ENCODE peak calls at places on chromosomes 3 and 15, in five cellular contexts. L, W, B, S and N are unnamed samples.

GRCh38 chr3:34948431-34948971 is 690.8 kb upstream of the ARPP21 start:
- DNase-seq in L (no peak), W (no peak), S (peak; percentile 21), B (no peak), N (no peak)

GRCh38 chr15:79314811-79315210 is 3.9 kb downstream of the TMED3 start:
- DNase-seq in L (peak; percentile 88), S (no peak), B (peak; percentile 63), W (peak; percentile 73), N (no peak)

GRCh38 chr3:49626796-49627195 is 47.4 kb upstream of the APEH start:
- DNase-seq in W (no peak), L (no peak), B (no peak), S (no peak), N (no peak)

GRCh38 chr15:76340802-76341365 is 4.3 kb downstream of the ISL2 start:
- DNase-seq in L (no peak), S (no peak), B (no peak), W (no peak), N (no peak)

GRCh38 chr3:38226273-38226672 is 39.3 kb upstream of the SLC22A13 start:
- DNase-seq in B (no peak), L (no peak), S (peak; percentile 74), W (no peak), N (no peak)

GRCh38 chr3:4816306-4816705 is 162.9 kb upstream of the BHLHE40 start:
- DNase-seq in L (no peak), B (no peak), S (no peak), W (no peak), N (no peak)

GRCh38 chr15:51863131-51863530 is 33.7 kb downstream of the TMOD3 start:
- DNase-seq in B (no peak), L (no peak), W (no peak), S (no peak), N (no peak)

GRCh38 chr15:97692317-97693015 is 268.0 kb upstream of the ARRDC4 start:
- DNase-seq in S (no peak), W (no peak), L (no peak), B (no peak), N (no peak)

GRCh38 chr15:41794081-41794480 is 19.8 kb downstream of the MAPKBP1 start:
- DNase-seq in S (no peak), L (no peak), B (no peak), W (no peak), N (no peak)

GRCh38 chr3:46477145-46477544 is 12.4 kb upstream of the LTF start:
- DNase-seq in B (no peak), W (no peak), S (no peak), L (no peak), N (no peak)

GRCh38 chr15:79078763-79079395 is 11.7 kb downstream of the RASGRF1 start:
- DNase-seq in W (peak; percentile 34), B (no peak), L (peak; percentile 19), S (no peak), N (no peak)

GRCh38 chr3:188472331-188472730 is 318.4 kb downstream of the LPP start:
- DNase-seq in W (no peak), B (no peak), L (no peak), S (peak; percentile 55), N (peak; percentile 15)

GRCh38 chr15:101578443-101578894 is 73.7 kb downstream of the TM2D3 start:
- DNase-seq in W (no peak), L (no peak), B (no peak), S (peak; percentile 51), N (no peak)

GRCh38 chr3:194676471-194676870 is 4.5 kb upstream of the LSG1 start:
- DNase-seq in S (no peak), W (no peak), L (no peak), B (no peak), N (no peak)

GRCh38 chr3:115098354-115099073 is 48.6 kb downstream of the ZBTB20 start:
- DNase-seq in W (no peak), L (no peak), B (no peak), S (no peak), N (no peak)

GRCh38 chr3:141412936-141413354 is 44.6 kb downstream of the ZBTB38 start:
- DNase-seq in S (peak; percentile 84), L (peak; percentile 88), W (peak; percentile 93), B (peak; percentile 89), N (peak; percentile 73)

GRCh38 chr3:44995142-44995770 is 19.2 kb downstream of the EXOSC7 start:
- DNase-seq in L (no peak), S (peak; percentile 83), B (no peak), W (no peak), N (peak; percentile 81)

DNA sequence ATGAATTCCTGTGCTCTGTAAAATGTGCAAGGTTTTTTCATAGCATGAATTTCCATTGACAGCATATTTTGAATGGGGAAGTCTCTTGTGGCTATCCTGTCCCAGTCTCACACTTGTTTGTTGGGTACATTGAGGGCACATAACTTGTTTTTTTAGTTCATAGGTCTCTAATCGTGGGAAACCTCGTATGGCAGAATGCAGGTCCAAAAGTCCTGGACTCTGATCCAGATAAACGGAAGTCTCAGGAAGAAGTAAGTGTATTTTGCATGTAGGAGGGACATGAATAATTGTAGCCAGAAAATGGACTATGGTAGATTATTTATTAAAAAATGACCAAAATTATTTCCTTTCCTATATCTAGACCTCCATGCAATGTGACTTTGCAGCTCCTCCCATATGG is 20.9 kb upstream of the MYRIP start:
- DNase-seq in S (no peak), L (no peak), B (no peak), W (no peak), N (no peak)
- TF ChIP-seq CTCF in S (no peak), L (no peak), B (no peak), W (no peak), N (no peak)

DNA sequence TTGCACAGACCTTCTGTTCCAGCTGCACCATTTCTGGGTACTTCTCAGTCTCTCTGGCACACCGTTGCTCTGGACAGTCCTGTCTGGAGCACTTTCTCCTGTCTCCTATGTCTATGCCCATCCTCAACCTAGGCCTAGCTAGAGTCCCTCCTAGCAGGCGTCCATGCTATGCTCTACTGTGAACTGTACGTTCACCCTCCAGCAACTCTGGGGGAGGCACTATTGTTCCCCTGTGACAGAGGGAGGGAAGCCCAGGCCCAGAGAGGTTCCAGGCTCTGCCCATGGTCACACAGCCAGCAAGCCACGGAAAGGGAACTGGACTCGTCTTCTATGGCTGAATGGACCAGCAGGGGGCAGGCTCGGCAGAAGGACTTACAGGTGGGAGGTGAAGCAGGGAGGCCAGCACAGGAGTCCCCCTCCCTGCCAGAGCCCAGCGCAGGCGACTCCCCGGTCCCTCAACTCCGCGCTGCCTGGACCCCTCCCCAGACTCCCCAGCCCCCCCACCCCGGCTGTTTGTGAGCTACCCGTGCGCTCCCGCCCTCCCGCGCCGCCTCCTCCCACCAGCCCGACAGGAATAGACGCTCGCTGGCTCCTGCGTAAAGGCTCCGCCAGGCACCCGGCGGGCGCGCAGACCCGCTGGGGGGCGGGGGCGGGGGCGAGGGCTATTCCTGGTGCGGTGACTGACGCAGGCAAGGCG is 1.7 kb upstream of the LINGO1 start:
- DNase-seq in S (peak; percentile 75), B (peak; percentile 57), W (peak; percentile 79), L (no peak), N (no peak)
- TF ChIP-seq CTCF in S (peak; percentile 66), B (no peak), W (peak; percentile 50), L (no peak), N (peak; percentile 31)

GRCh38 chr15:85583404-85584390 is 203.3 kb downstream of the AKAP13 start:
- DNase-seq in L (no peak), W (peak; percentile 70), S (peak; percentile 88), B (peak; percentile 67), N (no peak)
- TF ChIP-seq CTCF in L (no peak), W (no peak), S (no peak), B (no peak), N (no peak)

GRCh38 chr3:158739078-158739477 is 6.8 kb upstream of the RARRES1 start:
- DNase-seq in W (no peak), B (no peak), S (no peak), L (no peak), N (no peak)

GRCh38 chr3:158738653-158739052 is 6.4 kb upstream of the RARRES1 start:
- DNase-seq in L (no peak), W (no peak), S (no peak), B (no peak), N (no peak)

GRCh38 chr3:158737410-158737809 is 5.2 kb upstream of the RARRES1 start:
- DNase-seq in L (no peak), W (no peak), S (no peak), B (no peak), N (no peak)

GRCh38 chr3:158739661-158740060 is 7.4 kb upstream of the RARRES1 start:
- DNase-seq in L (no peak), B (no peak), W (no peak), S (no peak), N (no peak)

DNA sequence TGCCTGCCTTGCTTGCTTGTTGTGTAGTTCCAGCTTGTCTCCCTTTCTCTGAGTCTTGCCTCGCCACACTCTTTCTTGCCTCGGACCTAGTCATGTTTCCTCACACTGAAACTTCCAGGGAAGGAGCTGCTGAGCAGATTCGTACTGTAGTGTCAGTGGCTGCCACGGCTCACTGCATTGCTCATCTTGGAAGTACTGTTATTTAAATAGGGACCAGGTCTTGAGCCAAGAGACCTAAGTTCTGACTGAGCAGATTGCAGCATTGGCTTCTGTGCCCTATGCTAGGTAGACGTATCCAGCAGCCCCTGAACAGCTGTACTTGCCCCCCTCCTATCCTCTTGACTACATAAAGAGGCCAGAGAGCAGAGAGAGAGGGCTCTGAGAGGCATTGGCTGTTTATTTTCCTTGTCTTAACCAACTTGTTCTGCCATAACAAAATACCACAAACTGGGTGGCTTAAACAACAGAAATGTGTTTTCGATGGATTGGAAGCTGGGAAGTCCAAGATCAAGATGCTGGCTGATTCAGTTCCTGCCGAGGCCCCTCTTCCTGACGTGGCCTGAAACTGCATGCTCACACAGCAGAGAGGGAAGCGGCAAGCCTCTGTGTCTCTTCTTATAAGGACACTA is 5.8 kb upstream of the RARRES1 start:
- DNase-seq in S (no peak), W (no peak), L (no peak), B (no peak), N (no peak)
- TF ChIP-seq CTCF in S (no peak), W (no peak), L (no peak), B (no peak), N (no peak)